ENCODE peak calls at places on chromosomes 5 and 9, in four cellular contexts. W, Q, U and F are unnamed samples.
A peak's percentile ranks its signal among the peaks of the same experiment; 100 is the strongest.

GRCh38 chr5:80739487-80739886 is 84.7 kb upstream of the DHFR start:
- DNase-seq in W (no peak), Q (no peak), U (no peak), F (no peak)

GRCh38 chr5:142981886-142982820 is 212.0 kb downstream of the ARHGAP26 start:
- DNase-seq in W (peak; percentile 81), Q (peak; percentile 79), U (peak; percentile 96), F (peak; percentile 97)

GRCh38 chr9:113350338-113350672 is 964 bp downstream of the BSPRY start:
- DNase-seq in W (no peak), Q (no peak), U (no peak), F (no peak)

GRCh38 chr9:134531251-134531970 is 110.2 kb upstream of the COL5A1 start:
- DNase-seq in W (no peak), Q (no peak), U (no peak), F (no peak)

GRCh38 chr5:65823174-65823573 is 101.2 kb downstream of the NLN start:
- DNase-seq in W (peak; percentile 9), Q (no peak), U (peak; percentile 58), F (peak; percentile 36)

GRCh38 chr9:120833311-120833710 is 9.4 kb downstream of the PSMD5 start:
- DNase-seq in W (no peak), Q (no peak), U (no peak), F (no peak)

GRCh38 chr9:14089051-14089798 is 224.7 kb downstream of the NFIB start:
- DNase-seq in W (no peak), Q (no peak), U (peak; percentile 62), F (no peak)

GRCh38 chr5:90421136-90421535 is 11.6 kb upstream of the CETN3 start:
- DNase-seq in W (peak; percentile 32), Q (no peak), U (no peak), F (no peak)

GRCh38 chr9:343773-344172 is 129.1 kb downstream of the DOCK8 start:
- DNase-seq in W (no peak), Q (no peak), U (no peak), F (peak; percentile 60)

GRCh38 chr5:84131372-84131771 is 253.3 kb downstream of the EDIL3 start:
- DNase-seq in W (peak; percentile 50), Q (no peak), U (peak; percentile 6), F (no peak)

GRCh38 chr5:135433626-135434426 is 13.3 kb downstream of the DCANP1 start:
- DNase-seq in W (no peak), Q (no peak), U (no peak), F (peak; percentile 11)

GRCh38 chr5:179324760-179325295 is 20.4 kb downstream of the ADAMTS2 start:
- DNase-seq in W (no peak), Q (no peak), U (no peak), F (no peak)

GRCh38 chr5:71695561-71695960 is 23.5 kb upstream of the CARTPT start:
- DNase-seq in W (no peak), Q (peak; percentile 37), U (peak; percentile 15), F (no peak)

GRCh38 chr9:86695904-86696424 is 251.3 kb downstream of the GAS1 start:
- DNase-seq in W (no peak), Q (no peak), U (peak; percentile 39), F (peak; percentile 19)

GRCh38 chr5:134116291-134116690 is 1.8 kb downstream of the TCF7 start:
- DNase-seq in W (no peak), Q (no peak), U (no peak), F (no peak)

GRCh38 chr9:101923451-101923850 is 185.0 kb upstream of the GRIN3A start:
- DNase-seq in W (no peak), Q (no peak), U (no peak), F (no peak)

GRCh38 chr5:98433673-98434072 is 339.8 kb upstream of the RGMB start:
- DNase-seq in W (peak; percentile 56), Q (no peak), U (peak; percentile 23), F (peak; percentile 54)
- H3K4me3 ChIP-seq in W (no peak overlapping the region), Q (no peak overlapping the region), U (no peak overlapping the region), F (no peak overlapping the region)

DNA sequence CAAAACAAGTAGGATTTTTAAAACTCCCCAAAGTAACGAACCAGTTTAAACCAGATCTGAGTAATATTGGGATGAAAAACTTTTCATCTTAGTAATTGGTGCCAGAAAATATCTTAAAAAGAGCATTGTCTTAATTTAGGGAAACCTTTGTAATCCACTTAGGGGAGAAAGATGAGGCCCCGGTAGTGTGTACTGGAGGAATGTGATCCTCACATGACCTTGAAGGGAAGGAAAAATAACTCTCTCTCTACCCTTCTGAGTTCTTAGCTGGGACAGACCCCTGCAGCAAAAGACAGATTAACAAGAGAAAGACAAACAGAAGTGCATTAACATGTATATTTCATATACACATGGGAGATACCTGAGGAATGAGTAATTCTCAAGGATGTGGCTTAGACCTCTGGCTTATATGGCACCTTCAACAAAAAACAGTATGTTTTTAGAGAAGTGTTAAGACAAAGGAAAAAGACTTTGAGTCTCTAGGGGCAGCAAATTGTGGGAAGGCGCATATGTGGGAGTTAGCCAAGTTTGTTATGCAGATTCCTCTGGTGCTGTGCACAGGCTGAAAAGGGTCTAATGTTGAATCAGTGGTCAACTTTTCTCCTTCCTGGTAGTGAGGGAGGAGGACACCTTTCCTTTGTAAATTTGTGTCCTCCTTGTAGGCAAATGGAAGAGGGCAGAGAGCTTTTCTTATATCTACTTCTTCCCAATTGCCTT is 138.8 kb downstream of the LRRC70 start:
- DNase-seq in W (no peak), Q (no peak), U (no peak), F (no peak)
- H3K4me3 ChIP-seq in W (no peak overlapping the region), Q (no peak overlapping the region), U (no peak overlapping the region), F (no peak overlapping the region)

GRCh38 chr5:18329346-18329745 is 695.1 kb downstream of the TAF11L14 start:
- DNase-seq in W (no peak), Q (peak; percentile 26), U (no peak), F (no peak)
- H3K4me3 ChIP-seq in W (no peak overlapping the region), Q (no peak overlapping the region), U (no peak overlapping the region), F (no peak overlapping the region)

DNA sequence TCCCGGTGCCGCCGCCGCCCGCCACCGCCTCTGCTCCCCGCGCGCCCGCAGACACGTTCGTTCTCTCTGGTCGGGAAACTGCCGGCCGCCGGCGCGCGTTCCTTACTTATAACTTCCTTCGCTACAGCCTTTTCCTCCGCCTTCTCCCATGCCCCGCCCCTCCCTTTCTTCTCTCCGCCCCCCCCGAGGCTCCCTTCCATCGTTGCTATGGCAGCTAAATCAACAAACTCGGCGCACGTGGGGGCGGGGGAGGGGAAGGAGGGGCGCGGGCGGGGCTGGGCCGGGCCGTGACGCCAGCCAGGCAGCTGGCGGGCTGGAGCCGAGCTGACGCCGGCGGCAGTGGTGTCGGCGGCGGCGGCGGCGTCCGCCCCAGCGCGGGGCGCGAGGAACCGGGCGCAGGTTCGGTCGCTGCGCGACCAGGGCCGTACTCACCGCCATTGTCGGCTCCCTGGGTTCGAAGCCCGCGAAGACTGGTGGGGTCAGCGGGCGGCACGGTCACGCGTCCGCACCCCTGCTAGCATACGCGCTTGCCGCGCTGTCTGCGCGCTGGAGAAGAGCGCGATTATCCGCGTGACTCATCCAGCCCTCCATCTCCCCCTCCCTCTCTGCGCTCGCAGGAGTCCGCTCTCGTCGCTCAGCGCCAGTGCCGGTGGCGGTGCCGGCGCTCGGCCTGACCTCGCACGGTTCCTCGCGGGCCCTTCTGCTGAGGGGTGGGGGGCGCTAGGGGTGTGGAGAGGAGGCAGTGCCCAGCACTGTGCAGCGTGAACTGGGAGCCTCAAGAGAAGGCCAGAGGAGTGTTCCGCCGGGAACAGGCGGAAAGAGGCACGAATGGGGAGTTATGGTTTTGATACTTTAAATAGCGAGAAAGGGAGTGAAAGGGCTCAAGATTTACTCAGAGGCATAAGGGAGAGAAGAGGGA is at the start of gene KLF4:
- DNase-seq in W (peak; percentile 80), Q (peak; percentile 96), U (peak; percentile 88), F (peak; percentile 96)
- H3K4me3 ChIP-seq in W (peak within 1 kb of the TSS; percentile 89), Q (peak within 1 kb of the TSS; percentile 76), U (peak within 1 kb of the TSS; percentile 97), F (peak within 1 kb of the TSS; percentile 88)

GRCh38 chr5:115189866-115190265 is 20.2 kb upstream of the TRIM36 start:
- DNase-seq in W (no peak), Q (no peak), U (no peak), F (no peak)

GRCh38 chr5:115193295-115193694 is 23.6 kb upstream of the TRIM36 start:
- DNase-seq in W (no peak), Q (no peak), U (no peak), F (no peak)

GRCh38 chr5:115192098-115192497 is 22.4 kb upstream of the TRIM36 start:
- DNase-seq in W (no peak), Q (no peak), U (no peak), F (no peak)

GRCh38 chr5:115190388-115190787 is 20.7 kb upstream of the TRIM36 start:
- DNase-seq in W (no peak), Q (no peak), U (no peak), F (peak; percentile 26)

DNA sequence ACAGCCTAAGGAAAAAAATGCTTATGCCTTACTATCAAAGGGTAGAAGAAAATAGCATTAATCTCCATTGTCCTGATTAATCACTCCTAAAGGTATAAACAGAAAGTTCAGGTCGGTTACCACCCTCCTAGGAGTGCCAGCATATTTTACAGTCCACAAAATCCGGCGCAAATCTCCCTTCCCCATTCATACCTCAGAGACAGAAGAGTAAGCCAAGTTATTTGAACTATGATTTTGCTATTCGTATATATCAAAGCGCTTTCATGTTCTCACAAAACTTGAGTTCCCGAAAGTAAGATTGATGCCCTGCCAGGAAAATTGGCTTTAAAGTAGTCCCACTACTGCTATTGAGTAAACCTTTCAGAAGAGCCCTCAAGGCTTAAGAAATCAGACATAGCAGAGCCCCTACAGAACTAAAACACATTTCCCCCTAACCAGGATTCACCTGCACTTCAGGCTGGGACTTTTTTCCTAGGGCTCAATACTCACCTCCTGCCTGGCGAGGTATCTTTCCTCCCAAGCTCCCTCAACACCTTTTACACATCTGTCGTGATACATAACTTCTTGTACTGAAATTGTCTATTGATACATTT is 21.8 kb upstream of the TRIM36 start:
- DNase-seq in W (no peak), Q (no peak), U (no peak), F (no peak)
- H3K4me3 ChIP-seq in W (no peak overlapping the region), Q (no peak overlapping the region), U (no peak overlapping the region), F (no peak overlapping the region)